ENCODE peak calls at places on chromosomes 6 and 20, in seven cellular contexts. J is tibial nerve, U is heart left ventricle, V is GM12892, C is adrenal gland, T is IMR-90, Z is A549. K is an unnamed sample.

GRCh38 chr6:29509239-29509638 is 21.5 kb upstream of the MAS1L start:
- DNase-seq in J (no peak), U (no peak), V (no peak), C (no peak), T (no peak), Z (no peak), K (no peak)

GRCh38 chr6:142384455-142385332 is 82.9 kb downstream of the ADGRG6 start:
- DNase-seq in J (no peak), U (no peak), V (no peak), C (no peak), T (peak), Z (no peak), K (no peak)

GRCh38 chr6:155174576-155175174 is 89.1 kb upstream of the CLDN20 start:
- DNase-seq in J (no peak), U (peak), V (peak), C (peak), T (peak), Z (peak), K (peak)

GRCh38 chr6:13205106-13205505 is 123.2 kb downstream of the TBC1D7 start:
- DNase-seq in J (no peak), U (no peak), V (no peak), C (no peak), T (no peak), Z (no peak), K (no peak)

GRCh38 chr6:84568971-84569370 is 195.4 kb downstream of the TBX18 start:
- DNase-seq in J (no peak), U (no peak), V (no peak), C (no peak), T (peak), Z (no peak), K (no peak)

GRCh38 chr6:158283304-158284005 is 28.8 kb upstream of the TULP4 start:
- DNase-seq in J (no peak), U (peak), V (no peak), C (no peak), T (peak), Z (peak), K (peak)

GRCh38 chr6:116876635-116877611 is at the start of gene RFX6:
- DNase-seq in J (no peak), U (no peak), V (no peak), C (no peak), T (no peak), Z (peak), K (peak)

GRCh38 chr20:51531141-51531710 is 11.3 kb downstream of the NFATC2 start:
- DNase-seq in J (no peak), U (no peak), V (peak), C (no peak), T (peak), Z (peak), K (no peak)

GRCh38 chr6:10684618-10685017 is 9.8 kb downstream of the C6orf52 start:
- DNase-seq in J (no peak), U (no peak), V (no peak), C (no peak), T (no peak), Z (no peak), K (no peak)

GRCh38 chr6:21187485-21187884 is 406.1 kb upstream of the SOX4 start:
- DNase-seq in J (no peak), U (no peak), V (no peak), C (no peak), T (no peak), Z (no peak), K (no peak)

GRCh38 chr6:134238960-134239795 is 78.7 kb downstream of the SGK1 start:
- DNase-seq in J (no peak), U (peak), V (no peak), C (no peak), T (no peak), Z (no peak), K (no peak)

GRCh38 chr20:52828199-52828598 is 144.0 kb upstream of the TSHZ2 start:
- DNase-seq in J (no peak), U (no peak), V (no peak), C (no peak), T (no peak), Z (no peak), K (no peak)

GRCh38 chr20:40249805-40250204 is 439.2 kb downstream of the MAFB start:
- DNase-seq in J (no peak), U (no peak), V (no peak), C (no peak), T (no peak), Z (no peak), K (no peak)

GRCh38 chr20:38472513-38473352 is at the start of gene RALGAPB:
- DNase-seq in J (peak), U (peak), V (peak), C (peak), T (peak), Z (peak), K (peak)
- TF ChIP-seq POLR2A in J (peak), U (no peak), V (peak), C (peak), T (peak), Z (peak), K (peak)

GRCh38 chr6:35725081-35725708 is 11.6 kb upstream of the ARMC12 start:
- DNase-seq in J (no peak), U (no peak), V (no peak), C (no peak), T (no peak), Z (no peak), K (no peak)

GRCh38 chr6:35724059-35724458 is 12.8 kb upstream of the ARMC12 start:
- DNase-seq in J (no peak), U (no peak), V (no peak), C (no peak), T (no peak), Z (no peak), K (no peak)

GRCh38 chr6:35727206-35727934 is 9.5 kb upstream of the ARMC12 start:
- DNase-seq in J (peak), U (peak), V (peak), C (peak), T (peak), Z (peak), K (peak)

GRCh38 chr6:35724471-35724870 is 12.4 kb upstream of the ARMC12 start:
- DNase-seq in J (no peak), U (no peak), V (no peak), C (no peak), T (no peak), Z (no peak), K (no peak)

GRCh38 chr6:35725721-35726438 is 11.0 kb upstream of the ARMC12 start:
- DNase-seq in J (peak), U (peak), V (no peak), C (peak), T (no peak), Z (no peak), K (peak)
- TF ChIP-seq POLR2A in J (peak), U (no peak), V (no peak), C (peak), T (no peak), Z (no peak), K (peak)

DNA sequence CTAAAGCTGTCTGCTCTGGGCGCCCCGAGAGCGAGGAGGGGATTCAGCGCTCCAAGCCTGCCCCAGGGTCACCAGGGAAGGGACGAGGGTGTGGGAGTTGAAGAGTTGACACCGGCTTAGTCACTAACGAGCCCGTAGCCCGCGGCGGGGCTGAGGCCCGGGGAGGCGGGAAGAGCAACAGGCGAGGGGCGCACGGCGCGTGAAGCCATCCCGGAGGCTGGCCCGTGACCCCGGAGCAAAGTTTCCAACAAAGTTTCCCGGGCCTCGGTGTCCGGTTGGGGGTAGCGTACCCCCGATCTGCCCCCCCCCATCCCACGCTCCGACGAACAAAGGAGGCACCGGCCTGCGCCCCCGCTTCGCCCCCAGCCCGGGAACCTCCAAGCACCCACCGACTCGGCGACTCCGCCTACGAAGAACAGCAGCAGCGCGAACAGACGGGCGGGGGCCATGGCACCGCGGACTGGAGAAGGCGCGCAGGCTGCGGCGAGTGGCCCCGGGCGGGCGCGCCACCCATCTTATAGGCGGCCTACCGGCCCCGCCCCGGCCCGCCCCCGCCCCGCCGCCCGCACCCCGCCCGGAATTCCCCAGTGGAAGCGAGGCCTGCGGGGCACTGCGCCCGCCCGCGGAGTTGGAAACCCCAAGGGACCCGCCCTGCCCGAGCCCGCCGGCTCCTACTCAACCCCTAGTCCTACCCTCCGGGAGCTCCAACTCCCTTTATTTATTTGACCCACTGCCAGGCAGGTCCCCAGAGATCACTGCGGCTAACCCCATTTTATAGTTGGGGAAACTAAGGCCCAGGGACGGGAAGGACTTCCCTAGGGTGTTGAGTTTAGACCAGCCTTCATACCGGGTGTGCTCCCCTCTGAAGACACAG is at the start of gene SDC4:
- DNase-seq in J (no peak), U (peak), V (peak), C (peak), T (peak), Z (peak), K (peak)
- TF ChIP-seq POLR2A in J (peak), U (peak), V (peak), C (peak), T (peak), Z (peak), K (peak)

DNA sequence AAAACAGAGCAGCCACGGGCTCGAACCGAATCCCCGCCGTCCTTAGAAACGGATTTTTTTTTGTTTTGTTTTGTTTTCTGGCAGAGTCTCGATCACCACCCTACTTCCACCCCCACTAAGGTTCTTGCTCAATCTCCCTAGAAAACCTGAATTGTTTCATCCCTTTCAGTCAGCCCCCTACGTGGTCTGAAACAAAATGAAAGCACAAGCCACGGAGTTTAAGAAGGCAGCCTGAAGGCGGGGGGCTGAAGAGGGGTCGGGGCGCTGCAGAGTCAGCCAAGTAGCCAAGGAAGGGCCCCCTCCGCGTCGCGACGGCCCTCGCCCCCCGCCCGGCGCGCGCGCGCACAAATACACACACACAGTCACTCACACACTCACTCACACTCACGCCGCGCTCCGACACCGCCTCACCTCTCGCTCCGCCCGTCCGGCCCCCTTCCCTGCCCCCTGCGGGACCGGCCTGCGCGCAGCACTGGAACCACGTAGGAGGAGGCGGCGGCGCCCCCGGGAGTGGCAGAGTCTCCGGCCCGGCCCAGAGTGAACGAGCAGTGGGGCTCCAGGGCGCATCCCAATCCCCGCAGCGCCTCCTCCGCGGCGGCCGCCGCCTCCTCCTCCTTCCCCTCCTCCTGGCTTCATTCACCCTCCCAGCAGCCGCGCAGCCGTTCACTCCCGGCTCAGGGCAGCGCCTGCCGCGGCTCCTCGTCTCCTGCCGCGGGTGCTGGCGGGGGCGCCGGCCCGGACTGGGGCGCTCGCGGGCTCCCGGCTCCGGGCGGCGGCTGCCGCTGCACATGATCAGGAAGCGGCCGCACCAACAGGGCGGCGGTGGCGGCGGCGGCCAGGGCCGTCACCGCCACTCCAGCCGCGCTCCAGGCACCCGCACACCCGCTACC is 1.4 kb downstream of the ATXN1 start:
- DNase-seq in J (peak), U (peak), V (peak), C (peak), T (peak), Z (peak), K (peak)
- TF ChIP-seq POLR2A in J (peak), U (no peak), V (peak), C (peak), T (peak), Z (peak), K (peak)

DNA sequence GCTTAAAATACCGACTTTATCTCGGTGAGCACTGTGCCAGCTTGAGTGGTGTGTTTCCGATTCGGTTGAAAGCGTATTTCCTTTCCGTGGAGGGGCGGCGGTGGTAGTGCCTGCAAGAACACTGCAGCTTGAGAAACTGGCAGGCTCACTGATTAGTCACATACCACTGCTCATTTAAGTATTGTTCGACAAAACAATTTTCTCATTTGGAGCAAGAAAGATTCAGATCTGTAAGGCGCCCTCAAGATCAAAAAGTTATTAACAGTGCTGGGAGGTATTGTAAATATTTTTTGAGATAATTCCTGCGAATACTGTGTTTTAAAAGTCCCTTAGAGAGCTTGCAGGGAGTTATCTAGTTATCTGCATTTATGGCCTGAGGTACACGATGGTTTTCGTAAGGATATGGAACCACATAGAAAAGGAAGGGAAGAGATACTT is 1.3 kb downstream of the MAPK14 start:
- DNase-seq in J (peak), U (peak), V (no peak), C (peak), T (peak), Z (peak), K (peak)
- TF ChIP-seq POLR2A in J (peak), U (no peak), V (no peak), C (peak), T (no peak), Z (no peak), K (no peak)

GRCh38 chr6:28105286-28105685 is 19.1 kb upstream of the ZSCAN16 start:
- DNase-seq in J (no peak), U (no peak), V (no peak), C (no peak), T (no peak), Z (peak), K (no peak)

GRCh38 chr6:28107506-28107905 is 16.9 kb upstream of the ZSCAN16 start:
- DNase-seq in J (no peak), U (no peak), V (no peak), C (no peak), T (no peak), Z (no peak), K (no peak)

GRCh38 chr6:28104392-28105250 is 19.8 kb upstream of the ZSCAN16 start:
- DNase-seq in J (peak), U (peak), V (peak), C (peak), T (peak), Z (peak), K (peak)
- TF ChIP-seq POLR2A in J (peak), U (no peak), V (peak), C (peak), T (peak), Z (peak), K (peak)

K was measured in thyroid gland.